ENCODE peak calls at places on chromosomes 1 and 21, in four cellular contexts. W is left lung, Y is brain microvascular endothelial cell, Q is fibroblast of lung. B is an unnamed sample.

GRCh38 chr1:34762474-34763141 is 3.1 kb downstream of the GJB4 start:
- DNase-seq in W (peak), Q (no peak), Y (no peak), B (no peak)

GRCh38 chr1:221881805-221882581 is 140.1 kb upstream of the DUSP10 start:
- DNase-seq in Y (no peak), Q (no peak), W (no peak), B (no peak)

GRCh38 chr1:112935474-112936289 is 20.3 kb downstream of the SLC16A1 start:
- DNase-seq in Q (peak), W (no peak), Y (no peak), B (peak)

GRCh38 chr1:46615735-46616134 is 876 bp downstream of the MOB3C start:
- DNase-seq in Q (no peak), Y (no peak), W (no peak), B (no peak)

GRCh38 chr1:184036517-184036949 is 995 bp downstream of the COLGALT2 start:
- DNase-seq in Y (no peak), W (no peak), Q (peak), B (peak)

GRCh38 chr1:30340934-30341333 is 382.5 kb downstream of the MATN1 start:
- DNase-seq in Q (no peak), W (no peak), Y (no peak), B (no peak)

GRCh38 chr1:55180075-55180670 is 35.0 kb downstream of the USP24 start:
- DNase-seq in Q (no peak), Y (no peak), W (no peak), B (no peak)

GRCh38 chr1:25080294-25081209 is 150.5 kb upstream of the RUNX3 start:
- DNase-seq in Y (no peak), W (no peak), Q (peak), B (no peak)

GRCh38 chr1:167800241-167800640 is 78.5 kb downstream of the MPZL1 start:
- DNase-seq in Y (no peak), Q (no peak), W (no peak), B (no peak)

GRCh38 chr1:14980801-14981200 is 172.7 kb upstream of the TMEM51 start:
- DNase-seq in Q (peak), W (no peak), Y (peak), B (peak)

GRCh38 chr1:228226956-228227791 is 19.3 kb downstream of the OBSCN start:
- DNase-seq in W (no peak), Q (peak), Y (peak), B (no peak)

GRCh38 chr1:10701145-10701544 is 95.3 kb downstream of the CASZ1 start:
- DNase-seq in Q (no peak), Y (no peak), W (no peak), B (no peak)

GRCh38 chr21:32322676-32323075 is 24.0 kb downstream of the MRAP start:
- DNase-seq in Y (no peak), Q (no peak), W (no peak), B (no peak)

GRCh38 chr1:212288614-212289013 is 3.4 kb downstream of the PPP2R5A start:
- DNase-seq in W (no peak), Y (no peak), Q (peak), B (peak)

GRCh38 chr1:58779837-58780585 is 3.8 kb downstream of the JUN start:
- DNase-seq in W (peak), Q (peak), Y (peak), B (peak)

GRCh38 chr1:208007319-208007937 is 96.5 kb upstream of the CD34 start:
- DNase-seq in Q (no peak), Y (no peak), W (no peak), B (no peak)

GRCh38 chr1:91924146-91924545 is 25.1 kb upstream of the BRDT start:
- DNase-seq in W (no peak), Y (peak), Q (peak), B (peak)

GRCh38 chr1:57724535-57724934 is 300.7 kb upstream of the DAB1 start:
- DNase-seq in Y (no peak), W (no peak), Q (no peak), B (no peak)

GRCh38 chr1:23466423-23466989 is 17.5 kb downstream of the ASAP3 start:
- DNase-seq in Q (no peak), W (no peak), Y (no peak), B (no peak)

GRCh38 chr1:186530104-186530503 is 69.2 kb upstream of the PDC start:
- DNase-seq in Y (peak), W (no peak), Q (peak), B (peak)

GRCh38 chr1:11802973-11803885 is 2.5 kb downstream of the MTHFR start:
- DNase-seq in Y (peak), Q (peak), W (peak), B (peak)

GRCh38 chr1:68375919-68376318 is 73.8 kb downstream of the RPE65 start:
- DNase-seq in Q (no peak), W (no peak), Y (peak), B (peak)

GRCh38 chr21:44365967-44366585 is 12.7 kb downstream of the TRPM2 start:
- DNase-seq in Q (no peak), W (no peak), Y (no peak), B (no peak)

DNA sequence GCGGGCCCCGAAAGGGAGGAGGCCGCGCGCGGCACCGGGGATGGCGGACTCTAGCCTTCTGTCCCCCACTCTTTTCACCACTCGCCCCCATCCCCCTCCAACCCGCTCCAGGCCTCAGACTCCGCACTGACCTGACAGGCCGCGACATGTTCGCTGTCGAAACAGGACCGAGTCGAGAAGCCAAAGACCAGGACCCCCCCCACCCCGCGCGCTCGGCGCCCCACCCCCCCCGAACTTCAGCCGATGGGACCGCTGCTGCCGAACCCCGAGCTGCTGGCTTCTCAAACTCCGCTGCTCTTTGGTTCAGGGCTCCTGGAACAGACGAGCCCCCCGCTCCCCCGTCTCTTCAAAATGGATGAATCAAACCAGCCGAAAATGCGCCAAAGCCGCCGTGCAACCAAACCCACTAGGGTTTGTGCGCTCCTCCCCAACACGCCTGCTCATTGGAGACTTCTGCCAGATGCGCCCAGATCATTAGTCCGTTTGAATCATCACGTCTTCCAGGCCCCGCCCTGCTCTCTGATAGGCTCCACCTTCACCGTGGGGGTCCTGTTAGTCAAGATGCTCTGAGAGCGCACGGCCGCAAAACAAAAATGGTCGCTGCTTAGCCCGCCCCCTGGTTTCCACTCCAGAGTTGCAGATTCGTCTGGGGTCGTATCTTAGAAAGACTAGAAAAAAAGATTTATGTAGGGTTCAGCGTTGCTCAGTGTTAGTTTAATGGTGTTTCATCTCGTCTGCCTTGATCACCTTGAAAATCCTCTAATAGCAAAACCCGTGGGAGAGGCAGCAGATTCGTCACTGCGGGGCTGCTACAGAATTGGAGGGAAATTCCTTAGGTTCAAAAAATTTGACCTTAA is at the start of gene NUCKS1:
- DNase-seq in W (peak), Y (peak), Q (peak), B (peak)
- TF ChIP-seq CTCF in W (no peak), Y (peak), Q (peak), B (peak)

DNA sequence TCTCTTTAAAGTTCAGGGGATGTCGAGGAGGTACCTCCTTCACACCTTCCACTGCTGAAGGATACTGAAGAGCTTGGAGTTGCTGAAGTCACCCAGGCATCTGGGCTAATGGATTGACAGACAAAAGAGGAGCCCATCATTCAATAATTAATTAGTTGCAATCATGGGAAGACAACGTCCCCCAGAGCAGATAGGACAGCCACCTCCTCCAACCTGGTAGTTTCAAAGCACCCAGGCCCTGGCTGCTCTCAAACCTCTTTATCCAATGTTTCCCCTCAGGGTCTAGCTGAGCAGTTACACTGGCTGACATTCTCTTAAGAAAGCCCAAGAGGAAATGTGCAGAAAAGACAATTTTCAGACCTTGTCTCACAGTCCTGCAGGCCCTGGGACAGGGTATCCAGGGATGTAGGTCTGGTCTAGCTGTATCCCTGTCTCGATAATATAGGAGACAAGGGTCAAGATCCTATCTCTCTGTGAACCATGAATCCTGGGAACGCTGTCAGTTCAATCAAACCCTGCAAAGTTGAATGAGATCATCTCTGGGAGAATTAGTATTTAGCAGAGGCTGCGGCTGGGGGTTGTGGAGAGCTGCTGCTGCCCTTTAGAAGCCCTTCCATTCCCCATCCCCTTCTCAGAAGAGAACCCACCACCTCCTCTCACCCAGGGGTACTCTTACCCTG is 1.0 kb downstream of the TSPAN2 start:
- DNase-seq in Y (no peak), W (no peak), Q (no peak), B (no peak)
- H3K4me3 ChIP-seq in Y (no peak), W (peak), Q (no peak), B (no peak)

GRCh38 chr1:5119496-5120234 is 465.3 kb downstream of the AJAP1 start:
- DNase-seq in W (no peak), Y (no peak), Q (no peak), B (no peak)
- TF ChIP-seq CTCF in W (no peak), Y (no peak), Q (no peak), B (no peak)

DNA sequence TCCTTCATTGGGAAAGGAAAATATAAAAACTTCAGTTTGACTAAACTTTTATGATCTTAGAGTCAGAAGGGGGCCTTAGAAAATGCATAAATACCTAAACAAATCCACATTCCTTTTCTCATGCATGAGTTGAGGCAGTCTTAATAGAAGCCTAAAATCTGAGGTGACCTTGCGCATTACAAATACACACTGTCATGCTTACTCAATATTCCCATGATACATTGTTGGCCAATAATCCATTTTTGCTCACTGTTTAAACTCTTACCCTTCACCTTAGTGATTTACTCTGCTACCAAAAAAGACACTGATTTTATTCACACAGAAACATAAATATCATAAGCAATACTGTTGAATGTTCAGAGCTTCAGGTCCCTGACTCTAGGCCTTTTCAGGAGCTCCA is 19.1 kb upstream of the TMCO1 start:
- DNase-seq in W (no peak), Y (no peak), Q (no peak), B (no peak)
- H3K4me3 ChIP-seq in W (no peak), Y (no peak), Q (no peak), B (no peak)

GRCh38 chr1:89147707-89148106 is 21.8 kb upstream of the GBP2 start:
- DNase-seq in W (no peak), Y (no peak), Q (no peak), B (no peak)

GRCh38 chr1:89148259-89148658 is 22.3 kb upstream of the GBP2 start:
- DNase-seq in Y (no peak), W (no peak), Q (no peak), B (no peak)

GRCh38 chr1:89149229-89149628 is 23.3 kb upstream of the GBP2 start:
- DNase-seq in Y (peak), W (no peak), Q (peak), B (peak)

GRCh38 chr1:89149976-89150375 is 24.1 kb upstream of the GBP2 start:
- DNase-seq in W (no peak), Q (no peak), Y (no peak), B (no peak)

DNA sequence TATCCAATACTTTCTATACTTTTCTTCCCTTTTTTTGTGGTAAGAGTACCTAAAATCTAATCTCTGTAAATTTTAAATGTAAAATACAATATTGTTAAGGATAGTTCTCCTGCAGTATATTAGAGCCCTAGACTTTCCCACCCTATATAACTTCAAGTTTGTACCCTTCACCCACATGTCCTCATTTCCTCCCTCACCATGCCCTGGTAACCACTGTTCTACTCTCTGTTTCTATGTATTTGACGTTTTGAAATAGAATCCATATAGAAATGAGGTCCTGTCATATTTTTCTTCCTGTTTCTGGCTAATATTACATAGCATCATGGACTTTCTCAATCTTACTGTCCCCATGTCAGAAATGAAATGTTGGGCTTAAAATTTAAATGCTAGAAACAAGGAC is 24.8 kb downstream of the GBP7 start:
- DNase-seq in Q (no peak), Y (no peak), W (no peak), B (no peak)
- TF ChIP-seq CTCF in Q (no peak), Y (no peak), W (no peak), B (no peak)

GRCh38 chr1:26215246-26215645 is 18.8 kb upstream of the CEP85 start:
- DNase-seq in Y (no peak), W (no peak), Q (no peak), B (no peak)

GRCh38 chr1:26210471-26210870 is 20.1 kb downstream of the CATSPER4 start:
- DNase-seq in Q (no peak), W (no peak), Y (no peak), B (no peak)

GRCh38 chr1:26213335-26213905 is 20.6 kb upstream of the CEP85 start:
- DNase-seq in Q (no peak), W (no peak), Y (no peak), B (no peak)

DNA sequence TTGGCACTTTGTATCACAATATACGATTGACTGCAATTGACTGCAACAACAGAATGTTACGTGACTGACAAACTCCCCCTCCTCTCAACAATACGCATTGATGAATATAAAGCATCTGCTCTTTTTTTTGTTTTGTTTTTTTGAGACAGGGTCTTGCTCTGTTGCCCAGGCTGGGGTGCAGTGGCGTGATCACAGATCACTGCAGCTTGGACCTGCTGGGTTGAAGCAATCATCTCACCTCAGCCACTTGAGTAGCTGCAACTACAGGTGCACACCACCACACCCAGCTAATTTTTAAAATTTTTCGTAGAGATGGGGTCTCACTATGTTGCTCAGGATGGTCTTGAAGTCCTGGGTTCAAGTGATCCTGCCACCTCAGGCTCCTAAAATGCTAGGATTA is 21.3 kb upstream of the CEP85 start:
- DNase-seq in Q (no peak), W (no peak), Y (no peak), B (no peak)
- H3K4me3 ChIP-seq in Q (no peak), W (no peak), Y (no peak), B (no peak)

GRCh38 chr1:116717318-116717717 is 36.9 kb upstream of the CD2 start:
- DNase-seq in Q (no peak), Y (no peak), W (no peak), B (no peak)

GRCh38 chr1:116716391-116716790 is 37.8 kb upstream of the CD2 start:
- DNase-seq in W (no peak), Q (no peak), Y (no peak), B (no peak)

GRCh38 chr1:116722016-116722838 is 32.0 kb upstream of the CD2 start:
- DNase-seq in W (no peak), Q (no peak), Y (no peak), B (no peak)

GRCh38 chr1:116721608-116722007 is 32.6 kb upstream of the CD2 start:
- DNase-seq in Y (no peak), W (no peak), Q (no peak), B (no peak)

GRCh38 chr1:116720406-116721071 is 33.7 kb upstream of the CD2 start:
- DNase-seq in W (no peak), Y (no peak), Q (no peak), B (no peak)
- TF ChIP-seq CTCF in W (no peak), Y (no peak), Q (no peak), B (no peak)